ENCODE peak calls at places on chromosomes 5 and 9, in five cellular contexts. Y, A, H, Q and R are unnamed samples.

GRCh38 chr5:119274767-119275130 is 81.1 kb upstream of the TNFAIP8 start:
- DNase-seq in Y (no peak), H (no peak), A (peak; percentile 85), Q (peak; percentile 75), R (no peak)

GRCh38 chr9:122084276-122084675 is 8.8 kb downstream of the TTLL11 start:
- DNase-seq in A (no peak), Q (no peak), H (no peak), Y (no peak), R (no peak)

GRCh38 chr9:85639675-85640186 is 102.0 kb downstream of the AGTPBP1 start:
- DNase-seq in Y (no peak), A (no peak), H (no peak), Q (no peak), R (no peak)

GRCh38 chr5:84231390-84231789 is 153.3 kb downstream of the EDIL3 start:
- DNase-seq in H (no peak), Q (no peak), A (no peak), Y (no peak), R (no peak)

GRCh38 chr9:35907732-35908483 is 1.4 kb upstream of the SPAAR start:
- DNase-seq in Y (peak; percentile 67), H (peak; percentile 82), Q (peak; percentile 87), A (peak; percentile 94), R (peak; percentile 82)

GRCh38 chr9:2127486-2127885 is 112.3 kb downstream of the SMARCA2 start:
- DNase-seq in H (no peak), Q (peak; percentile 46), A (peak; percentile 67), Y (no peak), R (no peak)

GRCh38 chr5:160434022-160434531 is 12.4 kb downstream of the PTTG1 start:
- DNase-seq in Q (no peak), Y (peak; percentile 46), A (no peak), H (no peak), R (peak; percentile 64)

GRCh38 chr9:10678790-10679189 is 66.0 kb upstream of the PTPRD start:
- DNase-seq in H (no peak), Y (no peak), A (peak; percentile 5), Q (no peak), R (no peak)

GRCh38 chr5:53890490-53890889 is 330.1 kb downstream of the NDUFS4 start:
- DNase-seq in A (no peak), H (no peak), Y (no peak), Q (no peak), R (no peak)

GRCh38 chr9:123637940-123638634 is 282.1 kb downstream of the CRB2 start:
- DNase-seq in Y (no peak), Q (no peak), A (no peak), H (no peak), R (no peak)

GRCh38 chr5:145293716-145294115 is 541.4 kb downstream of the PRELID2 start:
- DNase-seq in H (no peak), A (no peak), Q (no peak), Y (no peak), R (no peak)

GRCh38 chr5:68533571-68534051 is 318.1 kb downstream of the PIK3R1 start:
- DNase-seq in Y (no peak), Q (no peak), A (no peak), H (no peak), R (peak; percentile 9)

GRCh38 chr9:81321551-81321950 is 367.8 kb downstream of the TLE1 start:
- DNase-seq in A (peak; percentile 61), H (no peak), Q (peak; percentile 0), Y (no peak), R (no peak)

GRCh38 chr9:15231788-15232635 is 75.0 kb downstream of the TTC39B start:
- DNase-seq in H (no peak), A (peak; percentile 62), Y (peak; percentile 84), Q (peak; percentile 64), R (peak; percentile 64)

GRCh38 chr9:79685576-79685975 is 113.8 kb downstream of the TLE4 start:
- DNase-seq in H (no peak), Y (no peak), A (peak; percentile 79), Q (peak; percentile 81), R (no peak)

GRCh38 chr9:27129221-27129620 is 20.2 kb downstream of the TEK start:
- DNase-seq in H (no peak), Y (no peak), A (peak; percentile 38), Q (no peak), R (no peak)

GRCh38 chr9:21994526-21994995 is at the start of gene CDKN2B-AS1:
- DNase-seq in H (no peak), Y (peak; percentile 76), Q (peak; percentile 81), A (peak; percentile 75), R (peak; percentile 46)

GRCh38 chr9:81608289-81608657 is 81.1 kb downstream of the TLE1 start:
- DNase-seq in H (no peak), A (no peak), Y (no peak), Q (no peak), R (no peak)